ENCODE peak calls at places on chromosomes 7 and 10, in ten cellular contexts. E, Q, V, A, Y, H, L, C, X and J are unnamed samples.
A peak's percentile ranks its signal among the peaks of the same experiment; 100 is the strongest.

GRCh38 chr10:22341190-22341935 is 3.9 kb upstream of the SPAG6 start:
- DNase-seq in Q (no peak), H (peak; percentile 44), C (no peak), L (no peak), Y (no peak), A (peak; percentile 56), E (peak; percentile 36), X (no peak), V (no peak), J (no peak)

GRCh38 chr7:31751726-31752125 is 64.7 kb downstream of the PPP1R17 start:
- DNase-seq in X (no peak), C (no peak), Y (no peak), V (no peak), E (no peak), H (no peak), A (no peak), L (no peak), Q (no peak), J (no peak)

GRCh38 chr7:155369-156000 is 36.9 kb upstream of the FAM20C start:
- DNase-seq in L (peak; percentile 36), Y (no peak), Q (no peak), H (no peak), E (no peak), V (no peak), C (no peak), A (no peak), X (no peak), J (no peak)

GRCh38 chr7:132561763-132562162 is 14.5 kb downstream of the PLXNA4 start:
- DNase-seq in H (no peak), Q (no peak), E (no peak), A (no peak), L (no peak), X (no peak), Y (no peak), V (no peak), C (no peak), J (no peak)

GRCh38 chr7:25565949-25566348 is 337.7 kb upstream of the NPVF start:
- DNase-seq in L (no peak), X (peak; percentile 67), H (peak; percentile 29), A (peak; percentile 72), Y (peak; percentile 68), E (peak; percentile 76), V (peak; percentile 54), C (peak; percentile 73), Q (peak; percentile 44), J (no peak)

GRCh38 chr10:118827466-118828155 is 72.8 kb upstream of the CACUL1 start:
- DNase-seq in C (no peak), A (peak; percentile 8), Q (no peak), Y (no peak), V (no peak), X (no peak), H (no peak), L (peak; percentile 21), E (no peak), J (no peak)

GRCh38 chr10:117140525-117140902 is 2.4 kb upstream of the VAX1 start:
- DNase-seq in V (no peak), X (no peak), L (no peak), C (no peak), H (no peak), E (no peak), Y (no peak), A (no peak), Q (no peak), J (peak; percentile 64)

GRCh38 chr10:48237225-48237855 is 37.2 kb downstream of the FRMPD2 start:
- DNase-seq in L (no peak), X (no peak), Q (no peak), H (no peak), Y (no peak), V (no peak), E (no peak), A (no peak), C (no peak), J (no peak)

GRCh38 chr10:45599646-45600045 is 72.9 kb downstream of the ZFAND4 start:
- DNase-seq in H (no peak), C (no peak), A (no peak), E (no peak), L (no peak), Q (no peak), V (no peak), Y (no peak), X (no peak), J (no peak)

GRCh38 chr7:129865932-129866214 is 86.9 kb downstream of the UBE2H start:
- DNase-seq in L (no peak), E (no peak), Y (no peak), V (no peak), H (no peak), A (no peak), C (no peak), Q (no peak), X (no peak), J (no peak)

GRCh38 chr7:98280296-98280695 is 1.2 kb upstream of the BRI3 start:
- DNase-seq in V (no peak), X (no peak), H (no peak), A (no peak), E (no peak), C (no peak), L (no peak), Y (no peak), Q (no peak), J (peak; percentile 28)

GRCh38 chr7:98278936-98279335 is 2.5 kb upstream of the BRI3 start:
- DNase-seq in L (no peak), X (no peak), V (no peak), A (no peak), H (no peak), C (no peak), Y (peak; percentile 52), Q (no peak), E (no peak), J (no peak)

GRCh38 chr7:98281757-98282652 is 519 bp downstream of the BRI3 start:
- DNase-seq in Q (no peak), L (peak; percentile 95), Y (peak; percentile 62), E (peak; percentile 53), X (peak; percentile 40), C (peak; percentile 45), A (peak; percentile 26), H (no peak), V (peak; percentile 26), J (no peak)

GRCh38 chr7:98282727-98283126 is 1.2 kb downstream of the BRI3 start:
- DNase-seq in L (no peak), H (no peak), V (no peak), X (no peak), A (no peak), Y (no peak), E (no peak), C (no peak), Q (no peak), J (no peak)

DNA sequence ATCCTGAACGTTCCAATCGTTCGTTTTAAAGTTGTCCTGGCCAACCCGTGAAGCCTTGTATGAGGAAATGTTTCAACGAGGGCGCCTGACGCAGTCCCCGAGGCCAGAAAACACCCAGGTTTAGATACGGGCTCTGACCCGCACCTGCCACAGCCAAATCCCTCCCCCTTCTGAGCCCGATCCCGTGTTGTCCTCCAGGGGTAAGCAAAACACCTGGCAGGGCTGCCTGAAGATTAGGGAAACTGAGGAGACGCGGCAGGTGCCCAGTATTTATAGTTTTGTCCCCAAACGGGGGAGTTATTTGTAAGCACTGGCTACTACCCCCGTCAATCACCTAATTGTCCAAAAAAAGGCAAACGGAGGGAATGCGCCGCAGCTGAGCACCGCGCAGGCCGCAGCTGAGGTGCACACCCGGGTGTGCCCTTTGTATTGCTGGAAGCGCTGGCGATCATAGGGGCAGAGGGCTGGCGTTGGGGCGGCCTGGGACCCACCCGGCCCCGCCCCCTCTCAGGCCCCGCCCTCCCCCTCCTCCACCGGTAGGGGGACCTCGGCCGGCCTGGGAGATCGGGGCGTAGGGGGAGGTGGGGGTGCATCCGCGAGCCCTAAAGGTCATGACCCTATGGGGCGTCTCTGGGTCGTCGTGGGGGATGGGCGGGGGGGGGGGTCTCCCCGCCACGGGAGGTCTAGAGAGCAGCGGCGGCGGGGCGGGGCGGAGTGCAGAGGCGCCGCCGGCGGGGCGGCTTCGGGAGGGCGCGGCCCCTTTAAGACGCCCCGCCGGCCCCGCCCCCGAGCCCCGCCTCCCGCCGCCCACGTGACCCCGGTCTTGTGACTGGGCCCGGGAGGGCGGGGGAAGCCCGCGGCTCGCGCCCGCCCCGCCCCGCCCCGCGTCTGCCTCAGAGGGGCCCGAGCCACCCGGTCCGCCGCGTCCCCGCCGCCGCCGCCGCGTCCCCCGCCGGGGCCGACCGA is at the start of gene BRI3:
- DNase-seq in H (peak; percentile 85), C (peak; percentile 95), V (peak; percentile 94), A (peak; percentile 86), E (peak; percentile 92), Y (peak; percentile 94), X (peak; percentile 91), Q (peak; percentile 64), L (peak; percentile 97), J (peak; percentile 91)
- TF ChIP-seq POLR2A in H (peak; percentile 91), C (peak; percentile 98), V (peak; percentile 74), A (peak; percentile 46), E (peak; percentile 40), Y (peak; percentile 94), X (peak; percentile 30), Q (peak; percentile 85), L (peak; percentile 15), J (peak; percentile 96)

GRCh38 chr7:123727071-123727837 is 21.5 kb downstream of the WASL start:
- DNase-seq in H (no peak), C (no peak), Y (no peak), Q (no peak), E (no peak), L (no peak), X (no peak), A (no peak), V (no peak), J (no peak)
- TF ChIP-seq CTCF in H (no peak), C (no peak), Y (no peak), Q (no peak), E (no peak), L (no peak), X (no peak), A (no peak), V (no peak), J (no peak)

DNA sequence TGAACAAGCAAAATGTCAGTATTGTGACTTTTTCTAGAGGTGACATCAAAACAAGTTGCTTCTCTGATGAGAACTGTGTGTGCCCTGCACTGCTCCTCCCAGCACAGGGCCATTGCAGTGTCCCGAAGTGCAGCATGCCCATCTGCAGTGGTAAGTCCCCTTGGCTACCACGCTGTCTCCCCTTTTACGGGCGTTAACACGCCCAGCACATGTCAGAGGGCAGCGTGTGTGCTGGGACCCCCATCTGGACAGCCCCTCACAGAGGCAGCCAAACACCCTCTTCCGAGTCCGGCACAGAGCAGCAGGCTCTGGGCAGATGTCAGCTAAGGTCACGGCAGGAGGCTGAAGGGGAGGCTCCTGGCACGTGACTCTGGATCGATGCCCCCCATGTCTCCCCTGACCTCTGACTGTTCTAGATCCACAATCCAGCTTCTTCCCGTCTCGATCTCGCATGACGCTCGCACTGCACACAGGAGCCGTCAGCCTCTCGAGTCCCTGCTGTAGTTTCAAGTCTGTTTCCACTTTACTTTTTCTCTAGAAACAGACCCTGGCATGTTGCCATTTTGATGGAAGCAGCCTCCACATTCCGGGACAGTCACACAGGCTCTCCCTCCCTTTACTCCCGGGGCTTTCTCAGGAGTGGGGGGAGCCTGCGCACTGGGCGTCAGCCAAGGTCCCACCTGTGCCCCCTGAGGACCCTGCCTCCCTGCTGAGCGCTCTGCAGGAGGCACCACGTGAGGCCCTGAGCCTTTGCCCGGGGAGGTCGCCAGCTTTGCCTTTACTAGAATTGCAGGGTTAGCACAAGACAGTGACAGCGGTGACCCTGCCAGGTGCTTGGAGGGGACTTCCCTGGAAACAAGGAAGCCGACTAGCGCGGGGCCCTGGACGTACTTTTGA is 133.8 kb downstream of the TCERG1L start:
- DNase-seq in X (no peak), Q (no peak), L (peak; percentile 61), Y (no peak), E (peak; percentile 41), V (no peak), A (no peak), H (no peak), C (no peak), J (no peak)
- H3K9me3 ChIP-seq in X (no peaks in the 10 kb centered on the region), Q (no peaks in the 10 kb centered on the region), L (no peaks in the 10 kb centered on the region), Y (no peaks in the 10 kb centered on the region), E (no peaks in the 10 kb centered on the region), V (no peaks in the 10 kb centered on the region), A (no peaks in the 10 kb centered on the region), H (peaks cover 5% of the 10 kb centered on the region), C (no peaks in the 10 kb centered on the region), J (no peaks in the 10 kb centered on the region)

GRCh38 chr10:43420369-43421200 is 11.6 kb upstream of the HNRNPF start:
- DNase-seq in C (peak; percentile 87), Y (peak; percentile 84), H (peak; percentile 49), L (peak; percentile 96), Q (no peak), X (peak; percentile 90), E (peak; percentile 92), A (peak; percentile 81), V (peak; percentile 82), J (peak; percentile 94)
- TF ChIP-seq POLR2A in C (peak; percentile 87), Y (peak; percentile 59), H (peak; percentile 35), L (no peak), Q (peak; percentile 56), X (peak; percentile 57), E (peak; percentile 66), A (peak; percentile 83), V (peak; percentile 46), J (peak; percentile 54)